ENCODE peak calls at places on chromosomes 3 and 15, in six cellular contexts. One of them, this sample, is unnamed.

GRCh38 chr15:88378259-88378658 is 88.9 kb downstream of the MRPL46 start:
- DNase-seq in mucosa of descending colon: no peak
- DNase-seq in left ventricle myocardium inferior: no peak
- DNase-seq in A549: no peak
- DNase-seq in PC-3: no peak
- DNase-seq in ovary: no peak
- DNase-seq in this sample: no peak

GRCh38 chr3:140292154-140292553 is 357.2 kb downstream of the CLSTN2 start:
- DNase-seq in mucosa of descending colon: no peak
- DNase-seq in left ventricle myocardium inferior: no peak
- DNase-seq in A549: no peak
- DNase-seq in PC-3: peak; percentile 3
- DNase-seq in ovary: no peak
- DNase-seq in this sample: no peak

GRCh38 chr15:51077565-51078153 is 17.0 kb downstream of the TNFAIP8L3 start:
- DNase-seq in mucosa of descending colon: peak; percentile 71
- DNase-seq in left ventricle myocardium inferior: peak; percentile 70
- DNase-seq in A549: no peak
- DNase-seq in PC-3: no peak
- DNase-seq in ovary: peak; percentile 93
- DNase-seq in this sample: peak; percentile 73

GRCh38 chr15:53536479-53537120 is 222.9 kb downstream of the WDR72 start:
- DNase-seq in mucosa of descending colon: no peak
- DNase-seq in left ventricle myocardium inferior: no peak
- DNase-seq in A549: no peak
- DNase-seq in PC-3: peak; percentile 69
- DNase-seq in ovary: no peak
- DNase-seq in this sample: no peak

GRCh38 chr15:28017423-28017924 is 81.6 kb downstream of the OCA2 start:
- DNase-seq in mucosa of descending colon: no peak
- DNase-seq in left ventricle myocardium inferior: no peak
- DNase-seq in A549: no peak
- DNase-seq in PC-3: peak; percentile 16
- DNase-seq in ovary: no peak
- DNase-seq in this sample: no peak

GRCh38 chr15:83365370-83365938 is 81.0 kb upstream of the BNC1 start:
- DNase-seq in mucosa of descending colon: no peak
- DNase-seq in left ventricle myocardium inferior: peak; percentile 31
- DNase-seq in A549: peak; percentile 49
- DNase-seq in PC-3: peak; percentile 47
- DNase-seq in ovary: peak; percentile 38
- DNase-seq in this sample: no peak

GRCh38 chr15:60004019-60004845 is at the start of gene FOXB1:
- DNase-seq in mucosa of descending colon: no peak
- DNase-seq in left ventricle myocardium inferior: no peak
- DNase-seq in A549: no peak
- DNase-seq in PC-3: no peak
- DNase-seq in ovary: no peak
- DNase-seq in this sample: no peak

GRCh38 chr3:20140881-20141280 is 45.1 kb downstream of the SGO1 start:
- DNase-seq in mucosa of descending colon: no peak
- DNase-seq in left ventricle myocardium inferior: no peak
- DNase-seq in A549: no peak
- DNase-seq in PC-3: no peak
- DNase-seq in ovary: no peak
- DNase-seq in this sample: no peak

GRCh38 chr3:138468886-138469285 is 34.5 kb downstream of the ESYT3 start:
- DNase-seq in mucosa of descending colon: no peak
- DNase-seq in left ventricle myocardium inferior: no peak
- DNase-seq in A549: no peak
- DNase-seq in PC-3: peak; percentile 77
- DNase-seq in ovary: no peak
- DNase-seq in this sample: no peak

GRCh38 chr15:72902245-72902928 is 118.8 kb upstream of the ADPGK start:
- DNase-seq in mucosa of descending colon: peak; percentile 65
- DNase-seq in left ventricle myocardium inferior: peak; percentile 67
- DNase-seq in A549: no peak
- DNase-seq in PC-3: no peak
- DNase-seq in ovary: peak; percentile 50
- DNase-seq in this sample: no peak

GRCh38 chr3:101303089-101303731 is 17.2 kb downstream of the IMPG2 start:
- DNase-seq in mucosa of descending colon: no peak
- DNase-seq in left ventricle myocardium inferior: no peak
- DNase-seq in A549: no peak
- DNase-seq in PC-3: peak; percentile 91
- DNase-seq in ovary: no peak
- DNase-seq in this sample: no peak

GRCh38 chr3:150890320-150890719 is 14.9 kb downstream of the MINDY4B start:
- DNase-seq in mucosa of descending colon: no peak
- DNase-seq in left ventricle myocardium inferior: no peak
- DNase-seq in A549: no peak
- DNase-seq in PC-3: no peak
- DNase-seq in ovary: no peak
- DNase-seq in this sample: no peak

GRCh38 chr3:184372911-184373310 is 5.1 kb downstream of the THPO start:
- DNase-seq in mucosa of descending colon: peak; percentile 20
- DNase-seq in left ventricle myocardium inferior: no peak
- DNase-seq in A549: no peak
- DNase-seq in PC-3: no peak
- DNase-seq in ovary: no peak
- DNase-seq in this sample: no peak

GRCh38 chr3:149736180-149737100 is 15.8 kb downstream of the COMMD2 start:
- DNase-seq in mucosa of descending colon: no peak
- DNase-seq in left ventricle myocardium inferior: no peak
- DNase-seq in A549: no peak
- DNase-seq in PC-3: peak; percentile 74
- DNase-seq in ovary: no peak
- DNase-seq in this sample: no peak

GRCh38 chr3:15637131-15637951 is 35.8 kb downstream of the BTD start:
- DNase-seq in mucosa of descending colon: no peak
- DNase-seq in left ventricle myocardium inferior: no peak
- DNase-seq in A549: no peak
- DNase-seq in PC-3: no peak
- DNase-seq in ovary: no peak
- DNase-seq in this sample: no peak

GRCh38 chr15:79004336-79004735 is 59.5 kb upstream of the CTSH start:
- DNase-seq in mucosa of descending colon: no peak
- DNase-seq in left ventricle myocardium inferior: no peak
- DNase-seq in A549: no peak
- DNase-seq in PC-3: peak; percentile 47
- DNase-seq in ovary: no peak
- DNase-seq in this sample: no peak

GRCh38 chr3:55525436-55525835 is 38.3 kb upstream of the WNT5A start:
- DNase-seq in mucosa of descending colon: no peak
- DNase-seq in left ventricle myocardium inferior: no peak
- DNase-seq in A549: no peak
- DNase-seq in PC-3: no peak
- DNase-seq in ovary: no peak
- DNase-seq in this sample: no peak

GRCh38 chr3:10195692-10196091 is 31.0 kb downstream of the IRAK2 start:
- DNase-seq in mucosa of descending colon: no peak
- DNase-seq in left ventricle myocardium inferior: no peak
- DNase-seq in A549: no peak
- DNase-seq in PC-3: no peak
- DNase-seq in ovary: no peak
- DNase-seq in this sample: no peak

GRCh38 chr3:67241084-67241483 is 243.0 kb downstream of the KBTBD8 start:
- DNase-seq in mucosa of descending colon: no peak
- DNase-seq in left ventricle myocardium inferior: no peak
- DNase-seq in A549: no peak
- DNase-seq in PC-3: no peak
- DNase-seq in ovary: no peak
- DNase-seq in this sample: no peak

GRCh38 chr3:107710851-107711250 is 188.1 kb downstream of the BBX start:
- DNase-seq in mucosa of descending colon: no peak
- DNase-seq in left ventricle myocardium inferior: peak; percentile 44
- DNase-seq in A549: peak; percentile 7
- DNase-seq in PC-3: peak; percentile 27
- DNase-seq in ovary: peak; percentile 35
- DNase-seq in this sample: no peak

GRCh38 chr3:152388631-152389030 is 119.9 kb downstream of the MBNL1 start:
- DNase-seq in mucosa of descending colon: no peak
- DNase-seq in left ventricle myocardium inferior: no peak
- DNase-seq in A549: no peak
- DNase-seq in PC-3: peak; percentile 85
- DNase-seq in ovary: no peak
- DNase-seq in this sample: no peak

GRCh38 chr3:152383136-152383606 is 114.4 kb downstream of the MBNL1 start:
- DNase-seq in mucosa of descending colon: no peak
- DNase-seq in left ventricle myocardium inferior: no peak
- DNase-seq in A549: no peak
- DNase-seq in PC-3: no peak
- DNase-seq in ovary: no peak
- DNase-seq in this sample: no peak

GRCh38 chr3:152384412-152384811 is 115.7 kb downstream of the MBNL1 start:
- DNase-seq in mucosa of descending colon: no peak
- DNase-seq in left ventricle myocardium inferior: no peak
- DNase-seq in A549: no peak
- DNase-seq in PC-3: no peak
- DNase-seq in ovary: no peak
- DNase-seq in this sample: no peak

GRCh38 chr3:152385761-152386160 is 117.0 kb downstream of the MBNL1 start:
- DNase-seq in mucosa of descending colon: no peak
- DNase-seq in left ventricle myocardium inferior: no peak
- DNase-seq in A549: no peak
- DNase-seq in PC-3: peak; percentile 35
- DNase-seq in ovary: no peak
- DNase-seq in this sample: no peak

DNA sequence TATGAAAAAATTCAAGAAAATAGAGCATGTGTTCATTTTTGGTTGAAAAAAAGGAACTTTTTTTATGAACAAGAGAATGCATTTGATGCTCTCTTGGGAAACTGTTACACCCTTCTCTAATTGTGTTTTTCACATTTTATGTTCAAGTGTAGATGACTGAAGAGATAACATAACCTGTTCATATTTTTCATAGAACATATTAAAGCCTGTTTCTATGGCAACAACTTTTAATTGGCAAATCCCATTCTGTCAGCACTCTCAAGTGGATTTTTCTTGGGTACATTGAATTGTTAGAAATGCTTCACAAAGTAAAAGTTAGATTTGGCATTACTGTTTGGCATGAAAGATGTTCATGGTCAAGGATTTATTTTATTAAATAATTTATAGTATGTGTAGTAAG is 117.5 kb downstream of the MBNL1 start:
- DNase-seq in mucosa of descending colon: no peak
- DNase-seq in left ventricle myocardium inferior: no peak
- DNase-seq in A549: no peak
- DNase-seq in PC-3: no peak
- DNase-seq in ovary: no peak
- DNase-seq in this sample: no peak
- H3K4me1 ChIP-seq in mucosa of descending colon: peaks cover 24% of the 10 kb centered on the region
- H3K4me1 ChIP-seq in left ventricle myocardium inferior: peaks cover 99% of the 10 kb centered on the region
- H3K4me1 ChIP-seq in A549: peaks cover 83% of the 10 kb centered on the region
- H3K4me1 ChIP-seq in PC-3: peaks cover 41% of the 10 kb centered on the region
- H3K4me1 ChIP-seq in ovary: peaks cover 4% of the 10 kb centered on the region
- H3K4me1 ChIP-seq in this sample: peaks cover 61% of the 10 kb centered on the region

DNA sequence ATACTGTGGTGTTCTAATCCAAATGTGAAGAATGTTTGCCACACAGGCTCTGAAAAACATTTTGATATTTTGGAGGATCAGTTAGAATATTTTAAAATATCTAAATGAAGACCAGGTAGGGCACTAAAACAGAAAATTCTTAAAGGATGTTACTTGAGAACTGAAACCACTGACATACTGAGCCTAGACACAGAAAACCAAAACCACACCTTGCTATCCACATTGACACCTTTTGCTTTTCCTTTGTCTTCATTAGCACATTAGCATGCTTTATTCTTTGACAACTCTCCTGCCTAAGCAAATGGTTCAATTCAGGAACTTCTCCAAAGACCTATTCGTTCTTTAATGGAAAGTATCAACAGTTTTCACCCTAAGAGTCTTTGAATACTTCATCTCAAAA is 835.9 kb upstream of the GRM7 start:
- DNase-seq in mucosa of descending colon: no peak
- DNase-seq in left ventricle myocardium inferior: no peak
- DNase-seq in A549: no peak
- DNase-seq in PC-3: no peak
- DNase-seq in ovary: no peak
- DNase-seq in this sample: no peak
- H3K9me3 ChIP-seq in mucosa of descending colon: no peaks in the 10 kb centered on the region
- H3K9me3 ChIP-seq in left ventricle myocardium inferior: peaks cover 16% of the 10 kb centered on the region
- H3K9me3 ChIP-seq in A549: no peaks in the 10 kb centered on the region
- H3K9me3 ChIP-seq in PC-3: no peaks in the 10 kb centered on the region
- H3K9me3 ChIP-seq in ovary: no peaks in the 10 kb centered on the region
- H3K9me3 ChIP-seq in this sample: no peaks in the 10 kb centered on the region

DNA sequence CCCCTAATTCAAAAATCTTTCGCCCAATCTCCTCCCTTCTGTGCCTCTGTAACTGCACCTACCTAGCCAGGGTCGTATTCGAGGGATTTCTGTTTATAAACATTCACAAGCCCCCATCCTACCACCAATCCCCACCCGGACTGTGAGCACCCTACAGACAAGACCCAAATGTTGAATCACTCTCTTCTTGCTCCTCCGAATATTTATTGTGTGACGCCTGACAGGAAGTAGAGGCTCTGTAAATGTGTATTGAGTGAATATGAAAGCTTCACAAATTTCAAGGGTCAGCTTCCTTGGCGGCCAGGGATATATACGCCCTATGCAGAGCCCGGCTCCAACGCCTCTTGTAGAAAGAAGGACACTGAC is 1.6 kb downstream of the BDH1 start:
- DNase-seq in mucosa of descending colon: no peak
- DNase-seq in left ventricle myocardium inferior: no peak
- DNase-seq in A549: no peak
- DNase-seq in PC-3: no peak
- DNase-seq in ovary: no peak
- DNase-seq in this sample: no peak
- H3K4me3 ChIP-seq in mucosa of descending colon: peak overlapping the region; percentile 75
- H3K4me3 ChIP-seq in left ventricle myocardium inferior: peak overlapping the region; percentile 80
- H3K4me3 ChIP-seq in A549: peak overlapping the region; percentile 67
- H3K4me3 ChIP-seq in PC-3: peak overlapping the region; percentile 87
- H3K4me3 ChIP-seq in ovary: peak overlapping the region; percentile 69
- H3K4me3 ChIP-seq in this sample: peak overlapping the region; percentile 67

DNA sequence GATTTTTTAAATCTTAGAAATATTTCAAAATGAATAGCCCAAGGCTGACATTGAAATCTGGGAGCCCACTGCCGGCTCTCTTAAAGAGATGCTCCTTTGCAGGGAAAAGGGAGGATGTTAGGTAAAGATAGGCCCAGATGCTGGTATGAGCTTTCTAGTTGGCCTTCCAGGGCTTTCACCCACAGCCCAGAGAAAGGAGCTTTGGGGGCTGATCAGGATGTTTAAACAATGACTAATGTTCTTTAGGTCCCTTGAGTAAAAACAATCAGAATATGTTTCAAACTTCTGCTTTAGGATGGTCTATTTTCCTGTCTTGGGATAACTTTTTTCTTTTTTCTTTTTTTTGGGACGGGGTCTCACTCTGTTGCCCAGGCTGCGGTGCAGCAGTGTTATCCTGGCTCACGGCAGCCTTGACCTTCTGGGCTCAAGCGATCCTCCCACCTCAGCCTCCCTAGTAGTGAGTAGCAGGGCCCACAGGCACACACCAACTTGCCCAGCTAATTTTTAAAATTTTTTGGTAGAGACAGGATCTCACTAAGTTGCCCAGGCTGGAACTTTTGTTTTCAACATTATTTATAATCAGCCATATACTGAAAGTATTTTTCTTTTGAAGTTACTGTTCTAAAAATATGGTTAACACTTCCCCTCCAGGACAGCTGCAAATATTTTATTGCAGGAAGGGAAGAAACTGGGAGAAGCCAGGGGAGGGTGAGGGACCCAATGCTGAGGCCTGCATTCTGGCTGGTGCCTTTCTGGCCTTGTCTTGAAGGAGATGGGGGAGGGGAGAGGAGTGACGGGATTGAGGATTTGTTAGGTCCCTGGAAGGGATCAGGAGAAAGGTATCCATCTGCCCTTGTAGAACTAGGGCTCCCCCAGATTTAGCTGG is 70.1 kb downstream of the TRAK1 start:
- DNase-seq in mucosa of descending colon: no peak
- DNase-seq in left ventricle myocardium inferior: no peak
- DNase-seq in A549: no peak
- DNase-seq in PC-3: peak; percentile 75
- DNase-seq in ovary: no peak
- DNase-seq in this sample: no peak
- H3K4me1 ChIP-seq in mucosa of descending colon: peaks cover 29% of the 10 kb centered on the region
- H3K4me1 ChIP-seq in left ventricle myocardium inferior: peaks cover 77% of the 10 kb centered on the region
- H3K4me1 ChIP-seq in A549: peaks cover 38% of the 10 kb centered on the region
- H3K4me1 ChIP-seq in PC-3: peaks cover 77% of the 10 kb centered on the region
- H3K4me1 ChIP-seq in ovary: peaks cover 6% of the 10 kb centered on the region
- H3K4me1 ChIP-seq in this sample: peaks cover 18% of the 10 kb centered on the region

This sample was measured in pancreas.